ENCODE peak calls at places on chromosomes 2 and 18, in four cellular contexts. One of them, this sample, is unnamed. For H3K4me1, the result is how much of the 10 kb centered on the place peaks cover.

GRCh38 chr2:28976584-28976983 is 4.5 kb upstream of the TOGARAM2 start:
- DNase-seq in colonic mucosa: no peak
- DNase-seq in right lobe of liver: no peak
- DNase-seq in A549: no peak
- DNase-seq in this sample: no peak

GRCh38 chr2:34822616-34823015 is 1223.5 kb upstream of the FAM98A start:
- DNase-seq in colonic mucosa: no peak
- DNase-seq in A549: no peak
- DNase-seq in right lobe of liver: no peak
- DNase-seq in this sample: no peak

GRCh38 chr2:49080681-49081080 is 73.6 kb downstream of the FSHR start:
- DNase-seq in colonic mucosa: no peak
- DNase-seq in A549: no peak
- DNase-seq in right lobe of liver: no peak
- DNase-seq in this sample: no peak

GRCh38 chr18:26865557-26865956 is at the start of gene AQP4:
- DNase-seq in right lobe of liver: no peak
- DNase-seq in colonic mucosa: no peak
- DNase-seq in A549: no peak
- DNase-seq in this sample: no peak

GRCh38 chr18:58158008-58158407 is 114.0 kb downstream of the NEDD4L start:
- DNase-seq in right lobe of liver: no peak
- DNase-seq in A549: no peak
- DNase-seq in colonic mucosa: no peak
- DNase-seq in this sample: no peak

GRCh38 chr2:197125000-197125399 is 185.6 kb downstream of the ANKRD44 start:
- DNase-seq in colonic mucosa: no peak
- DNase-seq in A549: no peak
- DNase-seq in right lobe of liver: no peak
- DNase-seq in this sample: no peak

GRCh38 chr2:227324671-227325055 is 388 bp upstream of the MFF start:
- DNase-seq in A549: no peak
- DNase-seq in right lobe of liver: no peak
- DNase-seq in colonic mucosa: peak
- DNase-seq in this sample: no peak

GRCh38 chr2:105675841-105676240 is 68.9 kb upstream of the NCK2 start:
- DNase-seq in right lobe of liver: no peak
- DNase-seq in A549: no peak
- DNase-seq in colonic mucosa: no peak
- DNase-seq in this sample: no peak

GRCh38 chr18:62388855-62389760 is 64.0 kb downstream of the TNFRSF11A start:
- DNase-seq in A549: peak
- DNase-seq in colonic mucosa: no peak
- DNase-seq in right lobe of liver: no peak
- DNase-seq in this sample: no peak

GRCh38 chr2:181465686-181466375 is 8.6 kb downstream of the ITGA4 start:
- DNase-seq in right lobe of liver: no peak
- DNase-seq in colonic mucosa: no peak
- DNase-seq in A549: no peak
- DNase-seq in this sample: no peak

GRCh38 chr2:46954951-46955571 is 39.5 kb upstream of the MCFD2 start:
- DNase-seq in colonic mucosa: peak
- DNase-seq in A549: peak
- DNase-seq in right lobe of liver: peak
- DNase-seq in this sample: no peak

GRCh38 chr2:136796339-136796738 is 31.0 kb downstream of the THSD7B start:
- DNase-seq in right lobe of liver: no peak
- DNase-seq in A549: no peak
- DNase-seq in colonic mucosa: no peak
- DNase-seq in this sample: no peak

GRCh38 chr2:222088561-222088960 is 210.2 kb downstream of the PAX3 start:
- DNase-seq in right lobe of liver: no peak
- DNase-seq in colonic mucosa: no peak
- DNase-seq in A549: no peak
- DNase-seq in this sample: no peak

GRCh38 chr2:178109813-178110212 is 2.4 kb upstream of the RBM45 start:
- DNase-seq in colonic mucosa: no peak
- DNase-seq in right lobe of liver: no peak
- DNase-seq in A549: peak
- DNase-seq in this sample: peak

GRCh38 chr18:56097561-56098095 is 509.6 kb upstream of the TCF4 start:
- DNase-seq in A549: no peak
- DNase-seq in right lobe of liver: no peak
- DNase-seq in colonic mucosa: no peak
- DNase-seq in this sample: no peak

GRCh38 chr18:48777026-48777736 is 173.6 kb downstream of the SMAD7 start:
- DNase-seq in colonic mucosa: peak
- DNase-seq in right lobe of liver: peak
- DNase-seq in A549: peak
- DNase-seq in this sample: peak

GRCh38 chr2:206764673-206765241 is 371 bp downstream of the MDH1B start:
- DNase-seq in right lobe of liver: no peak
- DNase-seq in colonic mucosa: peak
- DNase-seq in A549: no peak
- DNase-seq in this sample: no peak

GRCh38 chr18:77065221-77065981 is 67.2 kb downstream of the MBP start:
- DNase-seq in right lobe of liver: peak
- DNase-seq in A549: peak
- DNase-seq in colonic mucosa: no peak
- DNase-seq in this sample: peak

GRCh38 chr2:80312282-80312839 is 7.8 kb upstream of the LRRTM1 start:
- DNase-seq in colonic mucosa: no peak
- DNase-seq in right lobe of liver: no peak
- DNase-seq in A549: no peak
- DNase-seq in this sample: no peak

GRCh38 chr2:203018181-203018580 is 3.5 kb downstream of the NBEAL1 start:
- DNase-seq in colonic mucosa: no peak
- DNase-seq in A549: no peak
- DNase-seq in right lobe of liver: no peak
- DNase-seq in this sample: peak

GRCh38 chr2:184611221-184612085 is 13.1 kb downstream of the ZNF804A start:
- DNase-seq in right lobe of liver: no peak
- DNase-seq in colonic mucosa: no peak
- DNase-seq in A549: no peak
- DNase-seq in this sample: no peak

GRCh38 chr2:38254796-38255195 is 122.3 kb downstream of the ATL2 start:
- DNase-seq in colonic mucosa: no peak
- DNase-seq in right lobe of liver: no peak
- DNase-seq in A549: no peak
- DNase-seq in this sample: no peak

GRCh38 chr2:159155315-159155714 is 131.2 kb downstream of the WDSUB1 start:
- DNase-seq in colonic mucosa: peak
- DNase-seq in right lobe of liver: no peak
- DNase-seq in A549: no peak
- DNase-seq in this sample: no peak

GRCh38 chr18:27921904-27922541 is 254.9 kb downstream of the CDH2 start:
- DNase-seq in A549: peak
- DNase-seq in colonic mucosa: no peak
- DNase-seq in right lobe of liver: no peak
- DNase-seq in this sample: no peak

GRCh38 chr2:105912081-105912480 is 167.4 kb downstream of the NCK2 start:
- DNase-seq in A549: no peak
- DNase-seq in colonic mucosa: no peak
- DNase-seq in right lobe of liver: no peak
- DNase-seq in this sample: no peak

GRCh38 chr2:127067620-127068350 is 39.2 kb downstream of the BIN1 start:
- DNase-seq in A549: peak
- DNase-seq in colonic mucosa: peak
- DNase-seq in right lobe of liver: peak
- DNase-seq in this sample: peak

GRCh38 chr2:190679813-190680591 is 31.1 kb downstream of the NAB1 start:
- DNase-seq in colonic mucosa: peak
- DNase-seq in right lobe of liver: peak
- DNase-seq in A549: peak
- DNase-seq in this sample: peak

GRCh38 chr2:88603146-88603545 is 24.1 kb downstream of the EIF2AK3 start:
- DNase-seq in A549: no peak
- DNase-seq in colonic mucosa: no peak
- DNase-seq in right lobe of liver: no peak
- DNase-seq in this sample: no peak

GRCh38 chr18:74531043-74531442 is 3.3 kb upstream of the CNDP1 start:
- DNase-seq in right lobe of liver: no peak
- DNase-seq in colonic mucosa: no peak
- DNase-seq in A549: no peak
- DNase-seq in this sample: no peak

GRCh38 chr18:74528913-74529312 is 5.4 kb upstream of the CNDP1 start:
- DNase-seq in right lobe of liver: no peak
- DNase-seq in colonic mucosa: no peak
- DNase-seq in A549: no peak
- DNase-seq in this sample: no peak

GRCh38 chr18:74529378-74529777 is 4.9 kb upstream of the CNDP1 start:
- DNase-seq in colonic mucosa: no peak
- DNase-seq in A549: no peak
- DNase-seq in right lobe of liver: no peak
- DNase-seq in this sample: no peak

GRCh38 chr18:74529811-74530583 is 4.3 kb upstream of the CNDP1 start:
- DNase-seq in colonic mucosa: no peak
- DNase-seq in A549: no peak
- DNase-seq in right lobe of liver: no peak
- DNase-seq in this sample: no peak

DNA sequence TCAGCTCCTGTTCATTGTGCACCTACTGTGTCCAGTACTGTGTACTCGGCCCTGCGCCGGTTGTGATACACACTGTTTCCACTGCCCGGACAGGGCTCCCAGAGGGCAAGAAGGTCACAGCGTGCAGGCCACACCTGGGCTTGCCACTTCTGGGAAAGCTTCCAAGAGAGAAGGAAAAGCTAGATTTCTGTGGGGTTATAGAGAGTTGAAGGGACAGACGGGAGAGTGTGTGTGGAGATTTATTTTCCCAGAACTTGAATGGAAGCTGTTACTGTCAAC is 3.8 kb upstream of the CNDP1 start:
- DNase-seq in A549: no peak
- DNase-seq in right lobe of liver: no peak
- DNase-seq in colonic mucosa: no peak
- DNase-seq in this sample: no peak
- H3K4me1 ChIP-seq in A549: under half
- H3K4me1 ChIP-seq in right lobe of liver: under half
- H3K4me1 ChIP-seq in colonic mucosa: under half
- H3K4me1 ChIP-seq in this sample: under half

GRCh38 chr2:240964854-240965295 is 33.5 kb upstream of the SNED1 start:
- DNase-seq in colonic mucosa: no peak
- DNase-seq in A549: no peak
- DNase-seq in right lobe of liver: no peak
- DNase-seq in this sample: no peak
- H3K4me3 ChIP-seq in colonic mucosa: no peak
- H3K4me3 ChIP-seq in A549: no peak
- H3K4me3 ChIP-seq in right lobe of liver: no peak
- H3K4me3 ChIP-seq in this sample: no peak

GRCh38 chr2:11074246-11074820 is 80.9 kb upstream of the SLC66A3 start:
- DNase-seq in A549: no peak
- DNase-seq in right lobe of liver: no peak
- DNase-seq in colonic mucosa: no peak
- DNase-seq in this sample: no peak
- H3K4me1 ChIP-seq in A549: under half
- H3K4me1 ChIP-seq in right lobe of liver: under half
- H3K4me1 ChIP-seq in colonic mucosa: under half
- H3K4me1 ChIP-seq in this sample: under half

GRCh38 chr2:132417430-132418035 is 928 bp downstream of the GPR39 start:
- DNase-seq in A549: no peak
- DNase-seq in right lobe of liver: no peak
- DNase-seq in colonic mucosa: peak
- DNase-seq in this sample: no peak
- H3K4me3 ChIP-seq in A549: peak
- H3K4me3 ChIP-seq in right lobe of liver: no peak
- H3K4me3 ChIP-seq in colonic mucosa: peak
- H3K4me3 ChIP-seq in this sample: no peak

DNA sequence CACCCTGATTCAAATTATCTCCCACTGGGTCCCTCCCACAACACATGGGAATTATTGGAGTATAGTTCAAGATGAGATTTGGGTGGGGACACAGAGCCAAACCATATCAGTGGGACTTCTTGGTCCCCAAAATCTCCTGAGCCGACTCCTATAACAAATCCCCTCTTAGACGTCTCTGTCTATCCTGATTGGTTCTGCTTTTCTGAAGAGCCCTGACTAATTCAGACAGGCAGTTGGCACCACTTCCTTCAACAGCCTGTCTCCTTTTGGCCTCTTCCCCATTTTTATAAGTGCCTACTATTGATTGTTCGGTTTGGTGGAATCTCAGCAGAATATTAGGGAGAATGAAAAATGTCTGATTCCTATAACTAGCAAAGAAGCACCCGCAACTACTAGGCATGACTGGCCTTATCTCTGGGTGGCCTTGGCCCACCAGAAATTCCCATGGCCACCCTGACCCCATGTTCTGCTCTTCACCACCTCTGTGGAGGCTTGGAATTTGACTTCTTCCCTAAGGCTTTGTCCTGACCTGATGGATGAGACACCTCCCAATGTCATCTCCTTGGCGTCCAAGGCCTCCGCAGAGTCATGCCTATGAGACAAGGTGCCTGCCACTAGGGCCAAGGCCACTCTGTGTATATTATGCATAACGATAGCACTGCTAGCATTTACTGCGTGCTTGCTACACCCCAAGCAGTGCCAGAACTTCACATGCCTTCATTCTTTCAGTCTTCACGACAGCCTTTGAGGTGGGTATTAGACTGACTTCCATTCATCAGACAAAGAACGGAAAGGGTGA is 218.9 kb upstream of the COPS8 start:
- DNase-seq in A549: no peak
- DNase-seq in right lobe of liver: no peak
- DNase-seq in colonic mucosa: no peak
- DNase-seq in this sample: no peak
- H3K4me1 ChIP-seq in A549: under half
- H3K4me1 ChIP-seq in right lobe of liver: under half
- H3K4me1 ChIP-seq in colonic mucosa: under half
- H3K4me1 ChIP-seq in this sample: under half

DNA sequence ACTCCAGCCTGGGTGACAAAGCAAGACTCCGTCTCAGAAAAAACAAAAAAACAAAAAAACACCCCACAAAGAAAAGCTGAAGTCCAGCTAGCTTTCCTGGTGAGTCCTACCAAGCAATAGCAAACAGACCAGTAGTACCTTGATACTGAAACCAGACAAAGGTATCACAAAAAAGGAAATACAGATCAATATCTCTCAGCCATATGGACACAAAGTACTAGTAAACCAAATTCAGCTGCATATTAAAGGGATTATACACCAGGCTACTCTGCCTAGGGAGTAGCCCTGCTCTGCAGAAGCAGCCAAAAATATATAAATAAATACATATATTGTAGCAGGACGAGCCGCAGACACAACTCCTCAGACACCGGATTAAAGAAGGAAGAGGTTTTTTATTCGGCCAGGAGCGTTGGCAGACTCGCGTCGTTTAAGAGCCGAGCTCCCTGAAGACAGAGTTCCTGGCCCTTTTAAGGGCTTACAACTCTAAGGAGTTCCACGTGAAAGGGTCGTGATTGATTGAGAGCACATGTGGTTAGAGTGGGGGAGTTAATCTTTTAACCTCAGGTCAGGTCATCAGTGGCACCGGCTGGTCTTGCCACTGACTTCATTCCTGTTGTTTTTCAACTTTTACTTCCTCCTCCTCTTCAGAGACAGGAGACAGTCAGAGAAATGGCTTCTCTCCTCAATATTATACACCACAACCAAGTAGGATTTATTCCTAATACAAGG is 38.4 kb upstream of the DTNB start:
- DNase-seq in A549: no peak
- DNase-seq in colonic mucosa: no peak
- DNase-seq in right lobe of liver: no peak
- DNase-seq in this sample: no peak
- H3K4me3 ChIP-seq in A549: no peak
- H3K4me3 ChIP-seq in colonic mucosa: no peak
- H3K4me3 ChIP-seq in right lobe of liver: no peak
- H3K4me3 ChIP-seq in this sample: peak

GRCh38 chr2:64622443-64623231 is 31.1 kb downstream of the SERTAD2 start:
- DNase-seq in right lobe of liver: no peak
- DNase-seq in colonic mucosa: no peak
- DNase-seq in A549: no peak
- DNase-seq in this sample: no peak
- H3K4me1 ChIP-seq in right lobe of liver: under half
- H3K4me1 ChIP-seq in colonic mucosa: under half
- H3K4me1 ChIP-seq in A549: under half
- H3K4me1 ChIP-seq in this sample: under half